ENCODE peak calls at places on chromosomes 4 and X, in eight cellular contexts. R, D, T, X, A, E, C and M are unnamed samples.

GRCh38 chr4:141027421-141027820 is 105.8 kb downstream of the RNF150 start:
- DNase-seq in T (no peak), R (peak; percentile 58), X (no peak), C (no peak), E (no peak), A (no peak), D (no peak), M (no peak)

GRCh38 chr4:140137654-140138053 is 16.3 kb downstream of the MAML3 start:
- DNase-seq in D (peak; percentile 65), C (peak; percentile 19), T (no peak), E (no peak), R (peak; percentile 82), A (no peak), X (no peak), M (peak; percentile 47)

GRCh38 chr4:748461-748860 is 42.8 kb downstream of the PCGF3 start:
- DNase-seq in T (no peak), C (no peak), X (peak; percentile 43), D (no peak), E (peak; percentile 25), A (no peak), R (no peak), M (no peak)

GRCh38 chr4:88422403-88422802 is 34.5 kb upstream of the HERC5 start:
- DNase-seq in T (no peak), A (no peak), C (no peak), X (no peak), E (no peak), D (no peak), R (no peak), M (no peak)

GRCh38 chr4:179110816-179111215 is 1668.6 kb upstream of the AGA start:
- DNase-seq in E (no peak), A (no peak), T (no peak), X (no peak), R (peak; percentile 92), D (peak; percentile 91), C (no peak), M (no peak)

GRCh38 chr4:151798678-151799416 is 38.0 kb upstream of the GATB start:
- DNase-seq in R (peak; percentile 24), A (no peak), T (no peak), D (peak; percentile 7), X (no peak), E (no peak), C (no peak), M (no peak)

GRCh38 chr4:1862961-1863296 is 7.0 kb upstream of the LETM1 start:
- DNase-seq in A (no peak), T (no peak), E (no peak), X (peak; percentile 48), D (no peak), R (no peak), C (no peak), M (no peak)

GRCh38 chr4:102429553-102429952 is 71.6 kb upstream of the NFKB1 start:
- DNase-seq in R (peak; percentile 99), X (no peak), D (peak; percentile 77), T (no peak), A (no peak), C (no peak), E (no peak), M (peak; percentile 77)

GRCh38 chrX:124388562-124388961 is 42.2 kb downstream of the SH2D1A start:
- DNase-seq in X (peak; percentile 50), E (peak; percentile 53), A (peak; percentile 16), C (peak; percentile 73), T (peak; percentile 19), D (peak; percentile 42), R (peak; percentile 32), M (peak; percentile 63)

GRCh38 chrX:137194164-137194563 is 160.4 kb upstream of the GPR101 start:
- DNase-seq in R (no peak), A (no peak), C (peak; percentile 24), D (peak; percentile 27), X (no peak), T (no peak), E (no peak), M (peak; percentile 24)

GRCh38 chrX:26442340-26442739 is 226.4 kb downstream of the MAGEB5 start:
- DNase-seq in R (no peak), C (peak; percentile 52), X (no peak), T (no peak), D (peak; percentile 5), A (peak; percentile 4), E (no peak), M (peak; percentile 68)

GRCh38 chrX:40109288-40110008 is 11.7 kb upstream of the BCOR start:
- DNase-seq in D (peak; percentile 69), X (peak; percentile 80), A (peak; percentile 56), C (peak; percentile 81), E (peak; percentile 70), T (peak; percentile 70), R (peak; percentile 64), M (peak; percentile 73)

GRCh38 chr4:7842384-7843279 is 97.0 kb downstream of the AFAP1 start:
- DNase-seq in X (peak; percentile 86), R (peak; percentile 100), T (peak; percentile 75), C (peak; percentile 65), A (peak; percentile 66), E (peak; percentile 74), D (peak; percentile 98), M (peak; percentile 95)

GRCh38 chr4:152665691-152666410 is 13.9 kb downstream of the TMEM154 start:
- DNase-seq in R (no peak), E (no peak), T (no peak), C (no peak), D (no peak), X (no peak), A (no peak), M (no peak)

GRCh38 chrX:15675490-15675921 is 10.9 kb upstream of the CLTRN start:
- DNase-seq in E (peak; percentile 92), X (peak; percentile 97), T (no peak), C (peak; percentile 88), D (no peak), A (peak; percentile 71), R (no peak), M (peak; percentile 72)

GRCh38 chr4:26839534-26839951 is 21.1 kb upstream of the STIM2 start:
- DNase-seq in R (peak; percentile 65), E (no peak), A (no peak), X (no peak), D (peak; percentile 25), T (no peak), C (no peak), M (no peak)

GRCh38 chrX:270848-271367 is 10.3 kb upstream of the PLCXD1 start:
- DNase-seq in A (peak; percentile 3), R (no peak), D (no peak), C (no peak), E (peak; percentile 43), X (peak; percentile 42), T (no peak), M (no peak)

GRCh38 chrX:118116308-118117068 is at the start of gene KLHL13:
- DNase-seq in R (peak; percentile 41), T (peak; percentile 48), X (peak; percentile 84), D (peak; percentile 10), A (peak; percentile 7), C (peak; percentile 64), E (peak; percentile 70), M (peak; percentile 4)

GRCh38 chrX:150926304-150926703 is 27.8 kb upstream of the CD99L2 start:
- DNase-seq in A (no peak), R (no peak), D (no peak), X (no peak), T (no peak), C (no peak), E (no peak), M (peak; percentile 11)

GRCh38 chr4:112751447-112751846 is 114.5 kb downstream of the LARP7 start:
- DNase-seq in R (no peak), E (no peak), C (no peak), T (no peak), X (no peak), A (no peak), D (no peak), M (no peak)

GRCh38 chr4:188092824-188093223 is 16.6 kb downstream of the TRIML2 start:
- DNase-seq in T (no peak), C (no peak), R (no peak), X (no peak), E (no peak), D (no peak), A (no peak), M (no peak)

GRCh38 chr4:85168456-85168855 is 202.0 kb upstream of the WDFY3 start:
- DNase-seq in A (no peak), C (no peak), E (no peak), D (no peak), T (no peak), R (no peak), X (no peak), M (no peak)
- H3K4me3 ChIP-seq in A (no peak overlapping the region), C (no peak overlapping the region), E (no peak overlapping the region), D (no peak overlapping the region), T (no peak overlapping the region), R (no peak overlapping the region), X (no peak overlapping the region), M (no peak overlapping the region)

GRCh38 chr4:71553605-71554004 is 214.8 kb downstream of the SLC4A4 start:
- DNase-seq in R (peak; percentile 41), T (no peak), C (peak; percentile 46), X (no peak), D (peak; percentile 47), A (no peak), E (no peak), M (peak; percentile 51)
- TF ChIP-seq CTCF in R (peak; percentile 60), T (peak; percentile 20), C (peak; percentile 57), X (peak; percentile 44), D (peak; percentile 63), A (peak; percentile 48), E (peak; percentile 64), M (peak; percentile 47)

GRCh38 chr4:99810536-99810935 is 6.1 kb upstream of the DAPP1 start:
- DNase-seq in C (no peak), E (no peak), T (no peak), R (no peak), A (no peak), D (no peak), X (no peak), M (no peak)

GRCh38 chr4:99809326-99809725 is 7.3 kb upstream of the DAPP1 start:
- DNase-seq in C (no peak), E (no peak), X (no peak), R (no peak), A (no peak), D (no peak), T (no peak), M (no peak)

GRCh38 chr4:99808260-99808857 is 8.3 kb upstream of the DAPP1 start:
- DNase-seq in X (no peak), D (peak; percentile 54), R (peak; percentile 19), T (no peak), E (peak; percentile 71), C (peak; percentile 74), A (peak; percentile 14), M (peak; percentile 60)

GRCh38 chr4:99811850-99812249 is 4.8 kb upstream of the DAPP1 start:
- DNase-seq in D (peak; percentile 20), A (peak; percentile 49), R (peak; percentile 3), X (no peak), E (no peak), T (no peak), C (peak; percentile 70), M (peak; percentile 51)

GRCh38 chr4:99811117-99811516 is 5.5 kb upstream of the DAPP1 start:
- DNase-seq in E (no peak), X (no peak), T (no peak), A (no peak), C (no peak), R (no peak), D (no peak), M (no peak)
- H3K4me3 ChIP-seq in E (no peak overlapping the region), X (no peak overlapping the region), T (no peak overlapping the region), A (no peak overlapping the region), C (no peak overlapping the region), R (no peak overlapping the region), D (no peak overlapping the region), M (no peak overlapping the region)

GRCh38 chr4:77092832-77093800 is 17.3 kb upstream of the CCNI start:
- DNase-seq in D (peak; percentile 35), C (no peak), R (peak; percentile 68), A (no peak), T (no peak), X (no peak), E (no peak), M (no peak)
- TF ChIP-seq CTCF in D (no peak), C (no peak), R (no peak), A (no peak), T (no peak), X (no peak), E (no peak), M (no peak)